ENCODE peak calls at places on chromosome 10, in four cellular contexts. L, D, Z and U are unnamed samples.

GRCh38 chr10:2508971-2509605 is 558.3 kb upstream of the PFKP start:
- DNase-seq in L (no peak), D (no peak), Z (no peak), U (no peak)

GRCh38 chr10:122085423-122085911 is 96.5 kb downstream of the TACC2 start:
- DNase-seq in L (no peak), D (no peak), Z (no peak), U (no peak)

GRCh38 chr10:96470108-96470743 is 43.5 kb downstream of the TLL2 start:
- DNase-seq in L (peak; percentile 45), D (peak; percentile 18), Z (no peak), U (peak; percentile 36)

GRCh38 chr10:60714242-60714641 is 64.0 kb upstream of the CDK1 start:
- DNase-seq in L (no peak), D (no peak), Z (no peak), U (no peak)

GRCh38 chr10:93106631-93107072 is 33.0 kb downstream of the CYP26A1 start:
- DNase-seq in L (no peak), D (peak; percentile 95), Z (no peak), U (no peak)

GRCh38 chr10:123930340-123931001 is 38.9 kb upstream of the CPXM2 start:
- DNase-seq in L (no peak), D (no peak), Z (no peak), U (no peak)

GRCh38 chr10:116155191-116155590 is 117.8 kb downstream of the GFRA1 start:
- DNase-seq in L (no peak), D (no peak), Z (no peak), U (no peak)

GRCh38 chr10:96610817-96611216 is 24.0 kb upstream of the TM9SF3 start:
- DNase-seq in L (no peak), D (no peak), Z (no peak), U (no peak)

GRCh38 chr10:60621018-60621417 is 157.3 kb upstream of the CDK1 start:
- DNase-seq in L (no peak), D (no peak), Z (no peak), U (no peak)

GRCh38 chr10:25068152-25069058 is 52.0 kb downstream of the THNSL1 start:
- DNase-seq in L (no peak), D (peak; percentile 66), Z (no peak), U (peak; percentile 49)

GRCh38 chr10:113869789-113870188 is 15.3 kb downstream of the NHLRC2 start:
- DNase-seq in L (no peak), D (no peak), Z (no peak), U (no peak)

GRCh38 chr10:61902448-61903183 is 1.1 kb downstream of the ARID5B start:
- DNase-seq in L (peak; percentile 76), D (peak; percentile 70), Z (no peak), U (peak; percentile 84)

GRCh38 chr10:23870612-23871011 is 338.3 kb upstream of the KIAA1217 start:
- DNase-seq in L (no peak), D (no peak), Z (no peak), U (no peak)

GRCh38 chr10:63798599-63799498 is 277.6 kb downstream of the REEP3 start:
- DNase-seq in L (no peak), D (peak; percentile 1), Z (no peak), U (peak; percentile 97)

GRCh38 chr10:119190353-119190752 is 11.7 kb upstream of the PRDX3 start:
- DNase-seq in L (no peak), D (no peak), Z (no peak), U (peak; percentile 18)

GRCh38 chr10:111598433-111599059 is 521.7 kb downstream of the ADRA2A start:
- DNase-seq in L (peak; percentile 26), D (peak; percentile 53), Z (peak; percentile 3), U (peak; percentile 28)

GRCh38 chr10:53839437-53840039 is 961.5 kb downstream of the PCDH15 start:
- DNase-seq in L (peak; percentile 8), D (peak; percentile 25), Z (no peak), U (peak; percentile 54)

GRCh38 chr10:113133497-113133896 is 183.4 kb downstream of the TCF7L2 start:
- DNase-seq in L (no peak), D (no peak), Z (no peak), U (no peak)

GRCh38 chr10:86300399-86300925 is 66.1 kb downstream of the GRID1 start:
- DNase-seq in L (no peak), D (no peak), Z (no peak), U (no peak)

GRCh38 chr10:29370612-29371092 is 81.8 kb downstream of the LYZL1 start:
- DNase-seq in L (no peak), D (no peak), Z (no peak), U (no peak)

GRCh38 chr10:132788180-132788830 is 2.4 kb upstream of the NKX6-2 start:
- DNase-seq in L (no peak), D (no peak), Z (no peak), U (no peak)

GRCh38 chr10:130479146-130479545 is 343.0 kb downstream of the GLRX3 start:
- DNase-seq in L (no peak), D (no peak), Z (no peak), U (no peak)

GRCh38 chr10:6593140-6593740 is 13.2 kb upstream of the PRKCQ start:
- DNase-seq in L (no peak), D (no peak), Z (no peak), U (no peak)

GRCh38 chr10:129093641-129094040 is 373.4 kb upstream of the MGMT start:
- DNase-seq in L (no peak), D (no peak), Z (no peak), U (no peak)

GRCh38 chr10:131856441-131857094 is 44.2 kb upstream of the PPP2R2D start:
- DNase-seq in L (no peak), D (no peak), Z (no peak), U (no peak)

GRCh38 chr10:92123031-92123450 is 167.8 kb downstream of the CPEB3 start:
- DNase-seq in L (no peak), D (peak; percentile 91), Z (no peak), U (peak; percentile 68)

GRCh38 chr10:43041422-43042342 is 35.2 kb upstream of the RET start:
- DNase-seq in L (no peak), D (no peak), Z (no peak), U (no peak)

GRCh38 chr10:100858742-100859141 is 54.0 kb upstream of the SLF2 start:
- DNase-seq in L (no peak), D (no peak), Z (no peak), U (no peak)
- H3K27me3 ChIP-seq in L (peaks cover 5% of the 10 kb centered on the region), D (peaks cover 54% of the 10 kb centered on the region), Z (peaks cover 2% of the 10 kb centered on the region), U (peaks cover 9% of the 10 kb centered on the region)

GRCh38 chr10:18606051-18606730 is 45.2 kb downstream of the NSUN6 start:
- DNase-seq in L (no peak), D (no peak), Z (no peak), U (no peak)
- TF ChIP-seq MYC in L (no peak), D (no peak), Z (no peak), U (no peak)

GRCh38 chr10:49679480-49679893 is at the start of gene C10orf53:
- DNase-seq in L (peak; percentile 87), D (no peak), Z (no peak), U (peak; percentile 32)
- H3K4me3 ChIP-seq in L (peak within 1 kb of the TSS; percentile 24), D (no peak within 1 kb of the TSS), Z (no peak within 1 kb of the TSS), U (no peak within 1 kb of the TSS)

GRCh38 chr10:71393841-71394475 is 2.8 kb upstream of the CDH23 start:
- DNase-seq in L (no peak), D (no peak), Z (no peak), U (no peak)

GRCh38 chr10:71396714-71397339 is at the start of gene CDH23:
- DNase-seq in L (peak; percentile 36), D (no peak), Z (no peak), U (no peak)

GRCh38 chr10:71394926-71395562 is 1.7 kb upstream of the CDH23 start:
- DNase-seq in L (no peak), D (no peak), Z (no peak), U (no peak)

GRCh38 chr10:71396084-71396713 is 521 bp upstream of the CDH23 start:
- DNase-seq in L (peak; percentile 59), D (no peak), Z (no peak), U (no peak)

GRCh38 chr10:71395621-71396020 is 1.1 kb upstream of the CDH23 start:
- DNase-seq in L (no peak), D (no peak), Z (no peak), U (no peak)
- H3K27me3 ChIP-seq in L (peaks cover 60% of the 10 kb centered on the region), D (peaks cover 52% of the 10 kb centered on the region), Z (peaks cover 22% of the 10 kb centered on the region), U (peaks cover 52% of the 10 kb centered on the region)

GRCh38 chr10:68135922-68136718 is 26.8 kb downstream of the MYPN start:
- DNase-seq in L (no peak), D (no peak), Z (no peak), U (peak; percentile 92)

GRCh38 chr10:68127995-68128394 is 18.7 kb downstream of the MYPN start:
- DNase-seq in L (no peak), D (no peak), Z (no peak), U (no peak)

GRCh38 chr10:68135362-68135761 is 26.1 kb downstream of the MYPN start:
- DNase-seq in L (no peak), D (no peak), Z (no peak), U (peak; percentile 33)

GRCh38 chr10:68133553-68133952 is 24.3 kb downstream of the MYPN start:
- DNase-seq in L (no peak), D (no peak), Z (no peak), U (peak; percentile 91)

GRCh38 chr10:68132391-68132790 is 23.1 kb downstream of the MYPN start:
- DNase-seq in L (no peak), D (no peak), Z (no peak), U (no peak)
- TF ChIP-seq MYC in L (no peak), D (no peak), Z (no peak), U (no peak)

GRCh38 chr10:98852686-98853085 is 383.0 kb downstream of the HPSE2 start:
- DNase-seq in L (peak; percentile 5), D (no peak), Z (no peak), U (no peak)
- H3K4me3 ChIP-seq in L (no peak overlapping the region), D (no peak overlapping the region), Z (no peak overlapping the region), U (no peak overlapping the region)

DNA sequence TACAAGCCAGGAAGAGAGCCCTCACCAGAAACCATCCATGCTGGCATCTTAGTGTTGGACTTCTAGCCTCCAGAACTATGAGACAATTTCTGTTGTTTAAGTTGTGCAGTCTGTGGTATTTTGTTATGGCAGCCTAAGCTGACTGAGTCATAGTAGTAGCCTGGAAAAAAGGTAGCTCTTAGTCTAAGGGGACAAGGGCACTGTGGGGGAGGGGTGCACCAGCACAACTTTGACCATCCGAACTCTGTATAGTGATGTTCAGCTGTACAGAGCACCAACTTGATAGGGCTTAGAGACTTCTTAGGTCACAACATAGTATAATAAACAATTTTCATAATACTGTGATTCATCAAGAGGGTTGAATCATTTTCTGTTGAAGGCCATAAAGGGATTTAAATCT is 14.3 kb downstream of the EIF4EBP2 start:
- DNase-seq in L (no peak), D (no peak), Z (no peak), U (no peak)
- H3K27me3 ChIP-seq in L (no peaks in the 10 kb centered on the region), D (no peaks in the 10 kb centered on the region), Z (no peaks in the 10 kb centered on the region), U (no peaks in the 10 kb centered on the region)

GRCh38 chr10:71493741-71494140 is 97.0 kb downstream of the CDH23 start:
- DNase-seq in L (no peak), D (no peak), Z (no peak), U (no peak)
- TF ChIP-seq MYC in L (no peak), D (no peak), Z (no peak), U (no peak)

GRCh38 chr10:70232155-70232858 is 922 bp downstream of the PPA1 start:
- DNase-seq in L (peak; percentile 73), D (peak; percentile 71), Z (no peak), U (peak; percentile 74)

GRCh38 chr10:70233109-70233938 is at the start of gene PPA1:
- DNase-seq in L (peak; percentile 99), D (peak; percentile 92), Z (peak; percentile 80), U (peak; percentile 96)

GRCh38 chr10:70232859-70233108 is 445 bp downstream of the PPA1 start:
- DNase-seq in L (no peak), D (no peak), Z (no peak), U (no peak)

GRCh38 chr10:70234668-70235447 is 1.6 kb upstream of the PPA1 start:
- DNase-seq in L (peak; percentile 35), D (no peak), Z (no peak), U (no peak)

GRCh38 chr10:70233939-70234300 is 691 bp upstream of the PPA1 start:
- DNase-seq in L (no peak), D (no peak), Z (no peak), U (no peak)
- H3K4me3 ChIP-seq in L (peak overlapping the region; percentile 83), D (peak overlapping the region; percentile 61), Z (peak overlapping the region; percentile 75), U (peak overlapping the region; percentile 72)